ENCODE peak calls at places on chromosomes 4 and X, in six cellular contexts. O is HT1080, C is heart left ventricle, U is mucosa of gallbladder, H is head of caudate nucleus, J is uterus. L is an unnamed sample.

GRCh38 chrX:153819398-153820083 is 10.8 kb downstream of the PDZD4 start:
- DNase-seq in O (no peak), C (no peak), U (no peak), H (peak; percentile 14), J (peak; percentile 11), L (no peak)

GRCh38 chr4:52107336-52107735 is 56.2 kb downstream of the SPATA18 start:
- DNase-seq in O (peak; percentile 6), C (no peak), U (no peak), H (no peak), J (no peak), L (no peak)

GRCh38 chr4:36099509-36099908 is 144.8 kb downstream of the ARAP2 start:
- DNase-seq in O (no peak), C (no peak), U (no peak), H (no peak), J (no peak), L (no peak)

GRCh38 chrX:145825896-145826295 is 8.3 kb downstream of the SLITRK2 start:
- DNase-seq in O (no peak), C (no peak), U (no peak), H (peak; percentile 60), J (no peak), L (peak; percentile 3)

GRCh38 chrX:138929905-138930304 is 218.4 kb upstream of the FGF13 start:
- DNase-seq in O (no peak), C (no peak), U (no peak), H (no peak), J (no peak), L (no peak)

GRCh38 chr4:183788308-183788707 is 116.8 kb upstream of the STOX2 start:
- DNase-seq in O (no peak), C (no peak), U (no peak), H (no peak), J (no peak), L (no peak)

GRCh38 chrX:48475295-48475694 is 704 bp upstream of the FTSJ1 start:
- DNase-seq in O (no peak), C (no peak), U (no peak), H (no peak), J (no peak), L (peak; percentile 5)

GRCh38 chrX:40104649-40105015 is 6.9 kb upstream of the BCOR start:
- DNase-seq in O (no peak), C (peak; percentile 76), U (peak; percentile 19), H (peak; percentile 19), J (peak; percentile 51), L (no peak)

GRCh38 chr4:182238355-182238931 is 4.8 kb upstream of the TENM3 start:
- DNase-seq in O (peak; percentile 58), C (no peak), U (no peak), H (no peak), J (no peak), L (peak; percentile 54)

GRCh38 chr4:173488656-173489055 is 41.4 kb downstream of the HAND2 start:
- DNase-seq in O (no peak), C (no peak), U (no peak), H (no peak), J (no peak), L (no peak)

GRCh38 chrX:989959-990510 is 222.4 kb downstream of the CRLF2 start:
- DNase-seq in O (peak; percentile 87), C (peak; percentile 87), U (peak; percentile 92), H (peak; percentile 49), J (peak; percentile 82), L (no peak)

GRCh38 chr4:115529126-115529525 is 415.7 kb upstream of the NDST4 start:
- DNase-seq in O (no peak), C (no peak), U (no peak), H (no peak), J (no peak), L (peak; percentile 22)

GRCh38 chr4:40603281-40603680 is 26.4 kb downstream of the RBM47 start:
- DNase-seq in O (no peak), C (no peak), U (no peak), H (no peak), J (no peak), L (no peak)

GRCh38 chr4:7531640-7531994 is 96.9 kb upstream of the PSAPL1 start:
- DNase-seq in O (no peak), C (no peak), U (no peak), H (no peak), J (no peak), L (no peak)

GRCh38 chr4:184961693-184962092 is 56.6 kb upstream of the HELT start:
- DNase-seq in O (no peak), C (no peak), U (no peak), H (no peak), J (no peak), L (no peak)

L was measured in A172.